ENCODE peak calls at places on chromosomes 11 and 22, in seven cellular contexts. E is GM23248, T is mesenchymal stem cell, C is adipocyte, L is SK-N-SH, S is heart right ventricle, M is fibroblast of lung. Z is an unnamed sample. For H3K9me3, the result is how much of the 10 kb centered on the place peaks cover.

GRCh38 chr11:77590194-77590591 is 440 bp downstream of the AQP11 start:
- DNase-seq in S (peak), C (peak), M (peak), E (peak), T (peak), L (no peak), Z (no peak)

GRCh38 chr11:128892866-128893565 is 1.9 kb downstream of the KCNJ5 start:
- DNase-seq in C (no peak), T (no peak), M (no peak), L (no peak), E (no peak), S (no peak), Z (no peak)

GRCh38 chr11:119796363-119797060 is 67.5 kb upstream of the NECTIN1 start:
- DNase-seq in C (no peak), E (no peak), T (no peak), S (no peak), M (no peak), L (no peak), Z (no peak)

GRCh38 chr11:27444801-27445215 is 27.8 kb downstream of the LGR4 start:
- DNase-seq in T (no peak), C (no peak), M (no peak), L (no peak), E (no peak), S (no peak), Z (no peak)

GRCh38 chr11:95358516-95359322 is 127.7 kb upstream of the SESN3 start:
- DNase-seq in M (no peak), T (no peak), C (no peak), S (no peak), E (peak), L (no peak), Z (no peak)

GRCh38 chr11:1109101-1109917 is 34.6 kb downstream of the MUC2 start:
- DNase-seq in S (peak), M (no peak), E (no peak), T (no peak), C (no peak), L (no peak), Z (no peak)

GRCh38 chr11:80592546-80592945 is 1151.7 kb upstream of the TENM4 start:
- DNase-seq in T (peak), S (no peak), E (no peak), C (no peak), L (no peak), M (no peak), Z (no peak)

GRCh38 chr11:130003717-130004001 is 1.0 kb upstream of the PRDM10 start:
- DNase-seq in C (no peak), L (no peak), E (no peak), T (no peak), M (no peak), S (no peak), Z (no peak)

GRCh38 chr22:36470162-36470993 is 11.1 kb downstream of the TXN2 start:
- DNase-seq in S (peak), C (peak), T (peak), M (peak), E (peak), L (peak), Z (peak)

GRCh38 chr22:44155115-44155514 is 25.6 kb upstream of the PARVG start:
- DNase-seq in T (no peak), S (no peak), C (no peak), M (no peak), L (no peak), E (no peak), Z (no peak)

GRCh38 chr22:46259374-46259773 is 3.8 kb downstream of the PKDREJ start:
- DNase-seq in L (no peak), M (no peak), T (no peak), E (no peak), C (no peak), S (no peak), Z (no peak)

GRCh38 chr11:65412271-65413076 is 10.1 kb upstream of the NEAT1 start:
- DNase-seq in L (no peak), C (no peak), S (peak), E (no peak), T (no peak), M (no peak), Z (no peak)

GRCh38 chr11:77602385-77603105 is 12.8 kb downstream of the AQP11 start:
- DNase-seq in E (peak), S (no peak), M (peak), T (peak), L (no peak), C (peak), Z (no peak)

GRCh38 chr22:25942126-25942988 is 200.4 kb downstream of the MYO18B start:
- DNase-seq in E (no peak), M (no peak), T (no peak), S (no peak), L (no peak), C (no peak), Z (no peak)

GRCh38 chr11:24683578-24683977 is 186.7 kb downstream of the LUZP2 start:
- DNase-seq in L (no peak), S (no peak), M (no peak), C (no peak), T (no peak), E (no peak), Z (no peak)

GRCh38 chr11:133956650-133957633 is at the start of gene IGSF9B:
- DNase-seq in M (peak), T (peak), E (peak), L (peak), S (peak), C (peak), Z (peak)

GRCh38 chr11:70532728-70533127 is 134.4 kb downstream of the CTTN start:
- DNase-seq in S (no peak), C (no peak), L (peak), T (peak), E (peak), M (no peak), Z (no peak)
- H3K9me3 ChIP-seq in S (under half), C (under half), L (under half), T (under half), E (under half), M (under half), Z (under half)

GRCh38 chr22:48950151-48950915 is 877.3 kb downstream of the BRD1 start:
- DNase-seq in C (no peak), M (no peak), S (no peak), L (no peak), E (no peak), T (no peak), Z (no peak)
- H3K9me3 ChIP-seq in C (under half), M (under half), S (under half), L (under half), E (under half), T (under half), Z (under half)

GRCh38 chr11:91955206-91955605 is 269.4 kb upstream of the FAT3 start:
- DNase-seq in T (no peak), L (no peak), S (no peak), C (no peak), E (no peak), M (no peak), Z (no peak)
- H3K9me3 ChIP-seq in T (under half), L (under half), S (under half), C (under half), E (under half), M (under half), Z (under half)

DNA sequence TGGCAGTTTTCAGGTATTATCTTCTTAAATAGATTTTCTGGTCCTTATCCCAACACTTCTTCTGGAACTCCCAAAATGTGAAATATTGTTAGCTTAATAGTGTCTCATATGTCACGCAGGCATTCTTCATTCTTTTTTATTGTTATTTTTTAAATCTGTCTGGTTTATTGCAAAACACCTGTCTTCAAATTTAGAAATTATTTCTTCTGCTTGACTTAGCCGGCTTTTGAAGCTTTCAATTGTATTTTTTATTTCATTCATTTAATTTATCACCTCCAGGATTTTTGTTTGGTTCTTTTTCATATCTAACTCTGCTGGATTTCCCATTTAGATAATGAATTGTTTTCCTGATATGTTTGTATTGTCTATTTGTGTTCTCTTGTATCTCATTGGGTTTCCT is 49.9 kb downstream of the KCNQ1OT1 start:
- DNase-seq in T (no peak), L (no peak), E (no peak), M (no peak), C (no peak), S (no peak), Z (no peak)
- H3K9me3 ChIP-seq in T (half or more), L (under half), E (under half), M (under half), C (half or more), S (under half), Z (under half)

GRCh38 chr11:114606003-114606801 is 10.6 kb upstream of the NXPE4 start:
- DNase-seq in S (no peak), M (no peak), E (peak), C (peak), L (no peak), T (peak), Z (no peak)
- H3K9me3 ChIP-seq in S (under half), M (under half), E (under half), C (under half), L (under half), T (under half), Z (under half)

GRCh38 chr22:49715450-49715849 is 112.2 kb downstream of the BRD1 start:
- DNase-seq in S (no peak), M (no peak), C (no peak), L (no peak), E (peak), T (no peak), Z (no peak)

GRCh38 chr22:49719046-49719445 is 108.6 kb downstream of the BRD1 start:
- DNase-seq in S (no peak), C (no peak), T (no peak), M (no peak), L (no peak), E (no peak), Z (no peak)

GRCh38 chr22:49717322-49717919 is 110.3 kb downstream of the BRD1 start:
- DNase-seq in L (no peak), C (no peak), E (no peak), T (no peak), M (no peak), S (no peak), Z (no peak)

GRCh38 chr22:49718396-49718795 is 109.3 kb downstream of the BRD1 start:
- DNase-seq in M (no peak), T (no peak), S (no peak), E (no peak), L (no peak), C (no peak), Z (no peak)

DNA sequence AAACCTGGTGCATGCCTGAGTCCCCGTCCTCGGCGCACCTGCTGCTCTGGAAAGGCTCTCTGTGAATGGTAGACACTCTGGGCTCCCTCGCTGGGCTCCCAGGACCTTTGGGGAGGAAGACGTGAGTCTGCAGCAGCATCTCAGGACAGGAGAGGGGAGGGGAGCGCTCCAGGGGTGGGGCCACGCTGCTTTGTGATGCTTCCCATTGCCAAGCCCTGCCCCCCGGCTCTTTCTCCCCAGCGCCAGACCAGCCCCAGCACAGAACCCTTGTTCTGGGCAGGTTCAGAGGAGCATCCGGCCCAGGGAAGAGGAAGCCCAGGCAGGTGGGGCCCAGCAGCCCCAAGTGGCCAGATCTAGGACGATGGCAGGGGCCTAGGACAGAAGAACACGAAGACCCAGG is 111.2 kb downstream of the BRD1 start:
- DNase-seq in C (no peak), T (no peak), S (no peak), L (no peak), M (no peak), E (no peak), Z (no peak)
- H3K9me3 ChIP-seq in C (under half), T (under half), S (under half), L (under half), M (under half), E (under half), Z (under half)

GRCh38 chr22:47357086-47357485 is 594.6 kb downstream of the TBC1D22A start:
- DNase-seq in C (no peak), T (no peak), E (no peak), S (no peak), L (no peak), M (no peak), Z (no peak)

GRCh38 chr22:47356433-47357011 is 594.1 kb downstream of the TBC1D22A start:
- DNase-seq in E (no peak), M (no peak), T (no peak), L (no peak), C (no peak), S (no peak), Z (no peak)

GRCh38 chr22:47354668-47355387 is 592.4 kb downstream of the TBC1D22A start:
- DNase-seq in T (no peak), L (no peak), M (no peak), S (no peak), C (no peak), E (no peak), Z (no peak)

GRCh38 chr22:47355776-47356432 is 593.5 kb downstream of the TBC1D22A start:
- DNase-seq in M (no peak), S (no peak), C (no peak), T (no peak), E (no peak), L (no peak), Z (no peak)

GRCh38 chr22:47355388-47355725 is 592.9 kb downstream of the TBC1D22A start:
- DNase-seq in L (no peak), E (no peak), C (no peak), T (no peak), M (no peak), S (no peak), Z (no peak)
- H3K9me3 ChIP-seq in L (under half), E (under half), C (under half), T (under half), M (under half), S (under half), Z (under half)

DNA sequence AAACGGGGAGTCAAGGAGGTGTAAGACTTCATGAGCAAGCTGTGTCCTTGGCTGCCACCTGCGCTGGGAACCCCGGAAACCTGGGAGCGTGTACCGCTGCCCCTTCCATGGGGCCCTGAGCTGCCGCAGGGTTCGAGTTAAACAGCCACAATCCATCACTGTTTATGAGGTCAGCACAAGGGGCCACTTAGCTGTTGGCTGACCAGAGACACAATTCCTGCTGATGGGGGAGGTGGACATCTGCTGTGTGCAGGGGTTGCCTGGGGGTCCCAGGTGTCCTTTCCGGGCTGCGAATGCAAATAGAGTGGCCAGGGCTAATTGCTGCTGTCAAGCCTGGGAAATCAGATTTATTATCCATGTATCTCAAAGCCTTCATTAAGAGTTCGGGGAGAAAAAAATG is 549.3 kb downstream of the BRD1 start:
- DNase-seq in C (no peak), M (no peak), S (no peak), E (no peak), T (no peak), L (peak), Z (no peak)
- H3K9me3 ChIP-seq in C (under half), M (under half), S (under half), E (under half), T (under half), L (under half), Z (under half)

GRCh38 chr11:71914127-71914526 is 14.3 kb downstream of the XNDC1N start:
- DNase-seq in T (no peak), E (peak), M (no peak), S (no peak), L (no peak), C (peak), Z (no peak)

GRCh38 chr11:71917646-71918045 is 10.7 kb downstream of the XNDC1N start:
- DNase-seq in L (no peak), S (no peak), E (peak), M (no peak), T (no peak), C (no peak), Z (no peak)

GRCh38 chr11:71913716-71914115 is 14.7 kb downstream of the XNDC1N start:
- DNase-seq in S (no peak), L (no peak), M (peak), E (peak), C (peak), T (no peak), Z (no peak)

DNA sequence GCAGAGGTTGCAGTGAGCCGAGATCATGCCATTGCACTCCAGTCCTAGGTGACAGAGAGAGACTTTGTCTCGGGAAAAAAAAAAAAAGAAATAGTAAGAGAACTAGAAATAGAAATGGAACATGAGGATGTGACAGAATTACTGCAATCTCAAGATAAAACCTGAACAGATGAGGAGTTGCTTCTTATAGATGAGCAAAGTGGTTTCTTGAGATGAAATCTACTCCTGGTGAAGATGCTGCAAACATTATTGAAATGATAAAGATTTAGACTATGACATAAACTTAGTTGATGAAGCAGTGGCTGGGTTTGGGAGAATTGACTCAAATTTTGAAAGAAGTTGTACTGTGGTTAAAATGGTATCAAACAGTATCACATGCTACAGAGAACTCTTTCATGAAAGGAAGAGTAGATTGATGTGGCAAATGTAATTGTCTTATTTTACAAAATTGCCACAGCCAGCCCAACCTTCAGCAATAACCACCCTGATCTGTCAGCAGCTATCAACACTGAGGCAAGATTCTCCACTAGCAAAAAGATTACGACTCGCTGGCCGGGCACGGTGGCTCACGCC is 13.7 kb downstream of the XNDC1N start:
- DNase-seq in L (no peak), E (no peak), C (no peak), M (no peak), T (no peak), S (no peak), Z (no peak)
- H3K9me3 ChIP-seq in L (under half), E (under half), C (under half), M (under half), T (under half), S (under half), Z (under half)

Z was measured in T-helper 17 cell.